ENCODE peak calls at places on chromosomes 1 and 21, in ten cellular contexts. A, X, T, D, L, Q, J, W, V and B are unnamed samples.

GRCh38 chr21:36028127-36029069 is 31.9 kb downstream of the SETD4 start:
- DNase-seq in V (peak), L (peak), D (peak), T (peak), Q (peak), X (peak), W (peak), J (no peak), A (peak), B (peak)

GRCh38 chr21:15243356-15243755 is 178.6 kb upstream of the NRIP1 start:
- DNase-seq in J (no peak), X (no peak), W (no peak), L (no peak), V (no peak), D (no peak), T (no peak), A (no peak), Q (no peak), B (no peak)

GRCh38 chr1:2527553-2527860 is 1.1 kb upstream of the PANK4 start:
- DNase-seq in W (no peak), V (no peak), T (no peak), A (no peak), L (no peak), J (no peak), Q (no peak), D (no peak), X (no peak), B (no peak)

GRCh38 chr21:45996311-45997204 is 15.0 kb downstream of the COL6A1 start:
- DNase-seq in L (no peak), W (peak), D (no peak), T (no peak), X (peak), J (no peak), V (no peak), Q (no peak), A (peak), B (no peak)

GRCh38 chr1:67674260-67675011 is 10.6 kb upstream of the GADD45A start:
- DNase-seq in L (peak), Q (no peak), A (peak), V (peak), J (no peak), W (no peak), X (peak), D (peak), T (no peak), B (no peak)

GRCh38 chr1:51942281-51942680 is 48.2 kb downstream of the RAB3B start:
- DNase-seq in L (no peak), Q (no peak), J (no peak), W (no peak), T (no peak), V (no peak), D (no peak), X (no peak), A (no peak), B (no peak)

GRCh38 chr1:41637367-41637766 is 152.9 kb upstream of the EDN2 start:
- DNase-seq in L (no peak), X (no peak), V (no peak), W (no peak), A (no peak), T (no peak), Q (no peak), D (no peak), J (no peak), B (no peak)

GRCh38 chr1:159653201-159653600 is 61.2 kb downstream of the CRP start:
- DNase-seq in J (no peak), W (no peak), T (no peak), A (no peak), L (no peak), Q (no peak), V (no peak), X (no peak), D (peak), B (no peak)

GRCh38 chr1:6037338-6037762 is 8.3 kb upstream of the KCNAB2 start:
- DNase-seq in V (no peak), L (no peak), X (no peak), J (no peak), Q (peak), T (peak), W (no peak), A (no peak), D (peak), B (no peak)

GRCh38 chr1:22139066-22139594 is 3.8 kb downstream of the WNT4 start:
- DNase-seq in V (no peak), J (no peak), A (no peak), D (no peak), X (peak), Q (no peak), L (no peak), T (no peak), W (no peak), B (no peak)

GRCh38 chr1:181335631-181336030 is 147.7 kb upstream of the CACNA1E start:
- DNase-seq in X (no peak), D (no peak), Q (no peak), V (no peak), J (no peak), A (no peak), T (no peak), W (no peak), L (no peak), B (no peak)

GRCh38 chr1:214603819-214604252 is 841 bp downstream of the CENPF start:
- DNase-seq in T (peak), D (no peak), Q (peak), L (no peak), J (no peak), X (no peak), W (no peak), V (peak), A (no peak), B (no peak)

GRCh38 chr1:200228081-200228480 is 181.8 kb downstream of the ZNF281 start:
- DNase-seq in X (no peak), J (no peak), T (no peak), A (no peak), L (no peak), V (no peak), D (no peak), W (no peak), Q (no peak), B (no peak)

GRCh38 chr1:81437649-81438048 is 363.1 kb upstream of the ADGRL2 start:
- DNase-seq in D (no peak), L (no peak), J (no peak), V (no peak), T (peak), W (no peak), A (no peak), Q (peak), X (no peak), B (no peak)

GRCh38 chr1:81435175-81435574 is 365.6 kb upstream of the ADGRL2 start:
- DNase-seq in L (no peak), Q (no peak), X (no peak), D (no peak), J (no peak), A (no peak), W (no peak), T (no peak), V (no peak), B (no peak)

GRCh38 chr1:81443288-81443687 is 357.4 kb upstream of the ADGRL2 start:
- DNase-seq in X (no peak), Q (no peak), D (no peak), W (no peak), V (no peak), J (no peak), A (no peak), T (no peak), L (no peak), B (no peak)

GRCh38 chr1:81437213-81437612 is 363.5 kb upstream of the ADGRL2 start:
- DNase-seq in D (no peak), T (no peak), V (no peak), X (no peak), Q (no peak), A (no peak), J (no peak), W (no peak), L (no peak), B (no peak)

DNA sequence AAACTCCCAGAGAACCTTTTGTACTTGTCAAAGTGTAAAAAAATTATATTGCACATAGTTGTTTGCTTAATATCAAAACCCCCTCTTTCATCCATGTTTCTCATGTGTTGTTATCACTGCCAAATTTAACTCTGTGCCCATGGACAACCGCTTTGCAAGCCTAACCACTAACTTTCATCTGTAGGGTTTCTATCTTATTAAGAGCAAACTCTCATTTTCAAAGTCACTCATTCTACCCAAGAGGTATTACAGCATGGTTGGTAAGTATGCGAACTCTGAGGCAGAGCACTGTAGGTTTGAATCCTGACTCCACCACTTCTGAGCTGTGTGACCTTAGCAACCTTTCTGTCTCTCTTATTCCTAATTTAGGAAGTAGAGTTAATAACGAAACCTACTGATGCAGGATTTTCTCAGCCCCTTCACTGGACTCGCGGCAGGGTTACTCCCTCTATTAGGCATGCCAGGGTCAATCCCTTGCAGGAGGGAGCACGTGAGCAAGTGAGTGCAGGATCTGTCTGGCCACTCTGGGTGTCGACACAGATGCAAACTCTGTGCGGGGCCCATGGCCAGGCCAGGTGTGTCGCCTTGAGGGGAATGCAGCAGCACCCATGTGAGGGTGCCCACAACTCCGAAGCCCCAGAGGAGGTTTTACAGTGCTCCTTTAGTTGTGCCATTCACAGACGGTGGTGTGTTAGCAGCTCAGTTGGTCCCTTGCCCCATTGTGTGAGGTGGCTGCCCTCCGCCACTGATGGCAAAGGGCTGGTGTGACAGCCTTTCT is 361.5 kb upstream of the ADGRL2 start:
- DNase-seq in Q (peak), W (no peak), L (no peak), T (peak), D (no peak), V (no peak), J (no peak), X (no peak), A (no peak), B (no peak)
- TF ChIP-seq CTCF in Q (no peak), W (no peak), L (no peak), T (no peak), D (no peak), V (no peak), J (no peak), X (no peak), A (no peak), B (no peak)

DNA sequence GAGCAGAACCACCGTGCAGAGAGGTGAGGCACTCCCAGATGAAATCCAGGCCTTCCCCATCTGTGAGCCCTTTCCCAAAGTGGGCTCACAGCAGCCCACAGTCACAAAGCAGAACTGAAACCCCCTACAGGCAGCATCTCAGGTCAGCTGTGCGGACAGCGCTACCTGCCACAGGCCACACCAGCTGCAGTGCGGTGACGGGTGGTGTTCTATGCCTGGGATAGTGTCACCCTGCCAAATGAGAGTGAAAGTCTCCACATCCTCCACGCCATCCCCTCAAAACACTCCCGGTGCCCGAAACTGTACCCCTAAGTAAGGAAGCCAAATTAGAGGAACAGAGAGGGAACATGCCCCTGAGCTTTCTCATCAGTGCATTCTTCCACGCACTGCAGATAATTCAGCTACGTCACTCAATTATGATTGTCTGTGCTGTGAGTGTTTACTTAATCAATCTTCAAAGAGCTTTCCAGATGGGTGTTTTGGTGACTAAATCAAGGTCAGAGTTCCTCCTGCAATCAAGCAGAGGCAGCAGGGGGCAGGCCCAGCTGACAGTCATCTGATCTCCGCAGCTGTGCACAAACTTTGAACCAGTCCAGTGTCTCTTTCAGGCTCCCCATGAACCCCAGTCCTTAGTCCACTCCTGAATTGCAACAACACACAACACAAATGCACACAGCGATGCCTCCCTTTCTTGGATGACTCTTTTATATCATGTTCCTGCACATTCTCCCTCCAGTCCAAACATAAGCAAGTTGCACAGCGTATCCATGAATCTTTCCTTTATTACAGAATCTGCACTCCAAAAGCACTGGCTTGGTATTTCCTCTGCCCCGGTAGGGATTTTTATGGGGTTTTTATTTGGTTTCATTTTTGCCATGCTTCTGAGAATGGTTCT is 150.0 kb downstream of the TOMM20 start:
- DNase-seq in J (no peak), W (peak), D (peak), Q (peak), L (no peak), V (no peak), X (no peak), A (peak), T (peak), B (peak)
- TF ChIP-seq CTCF in J (no peak), W (no peak), D (no peak), Q (peak), L (no peak), V (no peak), X (no peak), A (peak), T (peak), B (peak)

GRCh38 chr1:244864253-244865027 is at the start of gene HNRNPU:
- DNase-seq in V (peak), W (peak), A (peak), J (peak), D (peak), Q (peak), L (peak), X (peak), T (peak), B (peak)
- TF ChIP-seq CTCF in V (peak), W (peak), A (peak), J (peak), D (peak), Q (no peak), L (no peak), X (peak), T (peak), B (peak)

GRCh38 chr1:63915121-63915520 is 141.3 kb downstream of the ROR1 start:
- DNase-seq in W (no peak), T (peak), V (peak), X (no peak), L (no peak), D (peak), A (no peak), J (no peak), Q (peak), B (peak)

GRCh38 chr1:63916485-63917360 is 142.9 kb downstream of the ROR1 start:
- DNase-seq in A (no peak), X (no peak), L (no peak), D (no peak), V (no peak), W (no peak), T (no peak), J (no peak), Q (no peak), B (no peak)

GRCh38 chr1:63918395-63918945 is 144.7 kb downstream of the ROR1 start:
- DNase-seq in V (no peak), D (peak), Q (no peak), T (no peak), J (no peak), A (no peak), W (no peak), X (no peak), L (no peak), B (no peak)

GRCh38 chr1:63920154-63921117 is 146.6 kb downstream of the ROR1 start:
- DNase-seq in T (no peak), V (no peak), D (peak), A (no peak), X (no peak), L (peak), W (no peak), J (peak), Q (no peak), B (peak)

DNA sequence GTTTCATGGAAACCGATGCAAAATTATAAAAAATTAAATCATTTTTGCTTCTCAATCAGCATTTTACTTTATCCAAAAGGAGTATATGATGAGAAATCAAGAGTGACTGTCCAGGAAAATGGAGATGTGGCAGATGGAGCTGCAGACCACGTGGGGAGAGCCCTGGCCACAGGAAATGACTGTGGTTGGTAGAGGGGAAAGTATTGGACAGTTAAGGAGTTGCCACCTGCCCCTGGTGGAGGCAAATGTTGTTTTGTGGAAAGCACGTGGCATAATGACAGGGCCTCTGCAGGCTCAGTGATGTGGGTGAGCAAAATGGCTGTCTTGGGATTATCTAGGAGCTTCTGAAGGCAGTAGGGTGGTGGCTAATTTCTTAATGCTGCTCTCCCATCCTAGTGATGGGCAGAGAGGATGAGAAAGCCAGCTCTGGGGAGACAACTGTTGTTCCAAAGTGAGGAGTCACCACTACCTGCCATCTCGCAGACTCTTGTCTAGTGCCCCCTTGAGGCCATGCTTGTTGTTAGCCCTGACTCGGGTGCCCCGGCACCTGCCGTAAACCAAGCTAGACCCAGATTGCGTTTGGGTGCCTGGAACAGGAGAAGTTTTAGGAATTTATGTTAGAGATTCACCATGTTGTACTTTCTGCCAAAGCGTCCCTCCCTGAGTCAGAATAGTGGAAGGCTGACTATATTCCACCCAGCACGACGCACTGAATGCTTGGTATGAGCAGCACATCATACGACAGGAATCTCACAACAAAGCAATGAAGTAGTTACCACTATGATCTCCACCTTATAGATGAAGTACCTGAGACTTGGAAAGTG is 144.0 kb downstream of the ROR1 start:
- DNase-seq in X (no peak), W (no peak), Q (no peak), J (no peak), V (peak), L (no peak), D (no peak), T (no peak), A (no peak), B (peak)
- TF ChIP-seq CTCF in X (no peak), W (peak), Q (peak), J (peak), V (peak), L (no peak), D (peak), T (peak), A (peak), B (peak)

GRCh38 chr1:168386492-168386891 is 105.8 kb downstream of the TBX19 start:
- DNase-seq in X (no peak), W (no peak), V (no peak), Q (no peak), L (no peak), A (no peak), D (no peak), T (no peak), J (no peak), B (no peak)
- TF ChIP-seq CTCF in X (no peak), W (no peak), V (no peak), Q (no peak), L (no peak), A (no peak), D (no peak), T (no peak), J (no peak), B (no peak)

DNA sequence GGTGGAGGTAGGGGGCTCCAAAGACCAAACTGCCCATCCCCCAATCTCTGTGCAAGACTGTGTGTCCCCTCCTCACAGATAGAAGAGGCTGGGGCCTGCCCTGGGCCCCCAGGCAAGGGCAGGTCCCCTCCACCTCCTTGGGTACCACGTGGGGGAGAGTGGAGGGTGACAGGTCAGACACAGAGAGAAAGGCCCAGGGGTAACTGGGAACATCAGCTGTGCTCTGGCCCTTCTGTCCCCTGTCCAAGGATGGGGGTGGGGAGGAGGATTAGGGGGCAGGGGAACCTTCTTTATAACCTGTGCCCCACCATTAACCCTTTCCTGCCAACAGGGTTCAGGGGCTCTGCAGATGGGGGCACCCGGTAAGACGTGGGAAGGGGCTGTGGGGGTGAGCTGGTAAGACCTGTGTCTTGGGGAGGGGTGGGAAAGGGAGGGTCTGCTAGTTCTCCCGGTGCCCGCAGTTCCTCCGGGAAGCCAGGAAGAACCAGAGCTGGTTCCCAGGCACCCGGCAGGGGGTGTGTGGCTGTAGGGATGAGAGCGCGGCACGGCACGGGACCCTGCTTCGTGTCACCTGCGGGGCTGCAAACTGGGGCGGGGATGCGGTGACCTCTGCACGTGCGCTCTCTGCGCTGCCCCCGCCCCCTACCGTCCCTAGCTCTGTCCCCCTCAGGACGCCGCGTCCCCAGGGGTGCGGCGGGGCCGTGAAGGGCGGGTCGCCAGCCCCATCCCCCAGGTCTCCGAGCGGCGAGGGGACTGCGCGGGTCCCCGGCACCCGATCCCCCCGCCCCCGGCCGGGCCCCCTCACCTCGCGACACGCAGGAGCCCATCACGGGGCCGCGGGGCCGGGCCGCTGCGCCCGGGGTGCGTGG is 601 bp downstream of the FAM131C start:
- DNase-seq in T (no peak), A (no peak), X (no peak), D (no peak), Q (no peak), L (no peak), V (no peak), J (no peak), W (no peak), B (no peak)
- TF ChIP-seq CTCF in T (no peak), A (no peak), X (no peak), D (no peak), Q (no peak), L (no peak), V (peak), J (peak), W (no peak), B (peak)